ENCODE peak calls at places on chromosomes 13 and 19, in five cellular contexts. S, Q, M, X and V are unnamed samples.

GRCh38 chr13:25210842-25211241 is 38.8 kb upstream of the AMER2 start:
- DNase-seq in M (no peak), X (no peak), S (no peak), Q (no peak), V (no peak)

GRCh38 chr19:40799558-40800338 is 757 bp downstream of the EGLN2 start:
- DNase-seq in Q (peak), M (no peak), S (no peak), X (no peak), V (no peak)

GRCh38 chr19:14089412-14089661 is 1.2 kb downstream of the SAMD1 start:
- DNase-seq in Q (no peak), M (no peak), S (no peak), X (no peak), V (no peak)

GRCh38 chr13:63198076-63198475 is 1782.4 kb upstream of the PCDH20 start:
- DNase-seq in S (no peak), Q (no peak), X (no peak), M (no peak), V (no peak)

GRCh38 chr13:23707674-23708073 is 137.5 kb downstream of the TNFRSF19 start:
- DNase-seq in M (no peak), X (no peak), S (no peak), Q (no peak), V (no peak)

GRCh38 chr19:3548594-3548993 is 8.8 kb downstream of the MFSD12 start:
- DNase-seq in M (no peak), X (no peak), S (no peak), Q (no peak), V (no peak)

GRCh38 chr13:48322294-48322693 is 18.7 kb downstream of the RB1 start:
- DNase-seq in S (no peak), X (no peak), M (no peak), Q (no peak), V (no peak)

GRCh38 chr13:35793823-35794222 is 317.3 kb upstream of the MAB21L1 start:
- DNase-seq in X (no peak), Q (no peak), S (no peak), M (no peak), V (no peak)

GRCh38 chr13:111341886-111342285 is 21.4 kb downstream of the TEX29 start:
- DNase-seq in S (no peak), M (no peak), Q (no peak), X (no peak), V (no peak)

GRCh38 chr13:110392510-110393233 is 85.6 kb downstream of the COL4A2 start:
- DNase-seq in S (no peak), M (no peak), Q (no peak), X (no peak), V (no peak)

GRCh38 chr13:37442996-37443395 is 155.6 kb downstream of the POSTN start:
- DNase-seq in M (no peak), S (no peak), X (no peak), Q (no peak), V (no peak)

GRCh38 chr19:2170219-2170618 is 6.5 kb downstream of the DOT1L start:
- DNase-seq in M (no peak), Q (no peak), X (no peak), S (no peak), V (no peak)
- H3K27ac ChIP-seq in M (peak), Q (peak), X (no peak), S (no peak), V (no peak)

DNA sequence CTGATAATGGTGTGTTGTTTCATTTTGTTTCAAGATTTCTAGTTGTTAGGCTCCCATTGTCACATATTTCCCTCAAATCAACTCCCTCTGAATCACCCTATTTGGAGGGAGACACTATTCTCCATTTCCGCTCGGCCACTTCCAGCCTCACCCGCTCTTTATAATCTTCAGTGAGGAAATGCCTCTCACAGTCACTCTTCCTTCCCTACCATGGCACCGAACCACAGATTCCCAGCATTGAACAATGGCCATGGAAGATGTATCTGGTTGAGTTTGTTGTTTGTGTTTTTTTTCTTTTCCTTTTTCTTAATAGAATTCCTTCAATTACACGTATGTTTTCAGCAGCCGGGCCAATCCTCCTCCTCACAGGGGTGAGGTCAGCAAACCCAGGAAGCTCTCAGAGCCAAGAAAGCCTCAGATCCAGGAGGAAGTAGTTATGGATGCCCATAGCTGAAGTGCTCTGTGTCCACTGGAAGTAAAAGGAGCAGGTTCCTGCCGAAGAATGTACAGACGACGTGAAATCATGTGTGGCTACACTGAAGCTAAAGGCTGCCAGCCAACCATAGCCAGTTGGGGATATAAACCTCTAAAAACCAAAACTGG is 472.1 kb downstream of the FOXO1 start:
- DNase-seq in M (peak), S (no peak), Q (no peak), X (no peak), V (no peak)
- H3K4me3 ChIP-seq in M (no peak), S (no peak), Q (no peak), X (no peak), V (no peak)

DNA sequence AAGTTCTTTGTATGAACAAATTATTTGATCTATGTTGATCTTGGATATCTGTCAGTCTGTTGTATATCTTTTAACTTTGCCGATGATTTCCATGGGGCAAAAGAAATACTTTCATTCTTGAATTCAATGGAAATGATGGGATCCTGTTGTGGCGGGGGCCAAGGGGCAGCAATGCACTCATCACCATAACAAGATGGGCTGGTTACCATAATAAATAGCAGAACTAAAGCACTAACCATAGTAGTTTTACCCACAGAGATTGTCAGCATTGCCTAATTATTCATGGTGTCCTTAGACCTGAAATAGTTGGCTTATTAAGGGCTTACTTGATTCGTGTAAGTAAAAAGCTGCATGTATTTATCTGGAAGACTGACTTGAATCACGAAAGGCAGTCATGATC is 309.6 kb downstream of the RFC3 start:
- DNase-seq in S (no peak), M (no peak), X (no peak), Q (no peak), V (no peak)
- TF ChIP-seq CTCF in S (no peak), M (no peak), X (no peak), Q (no peak), V (no peak)

GRCh38 chr13:67652887-67653286 is 422.8 kb upstream of the PCDH9 start:
- DNase-seq in X (no peak), Q (no peak), M (no peak), S (no peak), V (no peak)
- H3K27ac ChIP-seq in X (no peak), Q (no peak), M (no peak), S (no peak), V (no peak)

DNA sequence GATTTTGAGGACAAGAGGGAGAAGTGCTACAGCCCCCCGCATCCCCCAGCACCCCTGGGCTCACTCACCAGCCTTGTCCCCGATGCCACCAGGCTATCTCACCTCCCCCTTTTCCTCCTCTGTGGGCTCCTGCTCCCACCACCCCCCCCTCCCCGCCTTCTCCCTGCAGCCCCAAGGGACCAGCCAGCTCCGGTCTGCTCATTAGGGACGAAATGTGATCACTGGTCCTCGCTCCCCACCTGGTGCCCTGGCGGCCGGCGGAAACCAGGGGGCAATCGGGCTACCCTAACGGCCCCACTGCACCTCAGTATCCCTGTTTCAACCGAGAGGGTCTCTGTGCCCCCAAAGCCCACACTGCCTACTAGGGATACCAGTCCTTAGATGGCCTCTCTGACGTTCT is 2.7 kb downstream of the GPR4 start:
- DNase-seq in M (no peak), S (no peak), X (no peak), Q (no peak), V (no peak)
- H3K4me3 ChIP-seq in M (no peak), S (no peak), X (no peak), Q (no peak), V (peak)

DNA sequence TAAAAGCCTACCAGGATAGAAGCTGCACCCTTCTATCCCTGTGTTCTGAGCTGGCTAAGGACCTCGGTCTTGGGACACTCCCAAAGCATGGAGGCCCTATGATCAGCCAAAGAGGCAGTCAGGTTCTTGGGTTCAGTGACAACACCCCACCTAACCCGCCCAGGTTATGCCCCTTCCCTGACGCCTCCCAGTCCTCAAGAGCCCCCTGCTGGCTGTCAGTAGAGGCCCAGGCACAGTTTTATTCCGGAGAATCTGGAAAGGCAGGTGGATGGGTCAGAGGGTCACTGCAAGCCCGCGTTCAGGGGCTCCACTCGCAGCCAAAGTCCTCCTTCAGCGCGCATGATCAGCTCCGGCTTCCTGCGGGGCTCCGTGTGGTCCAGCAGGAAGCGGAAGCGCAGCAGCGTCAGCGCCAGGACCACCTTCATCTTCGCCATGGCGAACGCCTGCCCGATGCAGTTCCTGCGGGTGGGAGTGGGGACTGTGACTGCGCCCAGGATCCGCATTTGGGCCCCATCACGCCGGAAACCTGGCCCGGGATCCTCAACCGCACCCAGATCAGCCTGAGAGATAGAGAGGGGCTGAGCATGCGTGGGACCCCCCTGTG is 22.3 kb downstream of the OR10H3 start:
- DNase-seq in X (no peak), M (no peak), Q (no peak), S (no peak), V (no peak)
- TF ChIP-seq CTCF in X (no peak), M (no peak), Q (no peak), S (no peak), V (no peak)

GRCh38 chr13:33870046-33870668 is 52.2 kb downstream of the RFC3 start:
- DNase-seq in X (no peak), S (no peak), M (no peak), Q (no peak), V (no peak)
- H3K27ac ChIP-seq in X (no peak), S (no peak), M (no peak), Q (no peak), V (no peak)